ENCODE peak calls at places on chromosomes 3 and 15, in seven cellular contexts. J, A, L, P, E, N and K are unnamed samples.

GRCh38 chr3:46908986-46909534 is 31.5 kb downstream of the PTH1R start:
- DNase-seq in J (no peak), A (no peak), L (no peak), P (no peak), E (no peak), N (no peak), K (no peak)

GRCh38 chr15:98123297-98123696 is 162.8 kb downstream of the ARRDC4 start:
- DNase-seq in J (no peak), A (no peak), L (no peak), P (no peak), E (no peak), N (no peak), K (no peak)

GRCh38 chr3:142618917-142619401 is 22.8 kb downstream of the PLS1 start:
- DNase-seq in J (peak), A (no peak), L (peak), P (peak), E (no peak), N (no peak), K (no peak)

GRCh38 chr3:38114052-38114874 is 22.7 kb downstream of the ACAA1 start:
- DNase-seq in J (no peak), A (no peak), L (no peak), P (no peak), E (no peak), N (no peak), K (peak)

GRCh38 chr15:24075420-24076089 is 388.4 kb upstream of the NDN start:
- DNase-seq in J (no peak), A (no peak), L (no peak), P (no peak), E (no peak), N (no peak), K (no peak)

GRCh38 chr3:160754371-160754854 is 1.6 kb upstream of the PPM1L start:
- DNase-seq in J (no peak), A (peak), L (peak), P (peak), E (peak), N (peak), K (no peak)

GRCh38 chr15:35654334-35654733 is 108.4 kb upstream of the DPH6 start:
- DNase-seq in J (no peak), A (no peak), L (no peak), P (no peak), E (no peak), N (no peak), K (no peak)

GRCh38 chr3:174358252-174358651 is 500.9 kb upstream of the NAALADL2 start:
- DNase-seq in J (no peak), A (no peak), L (no peak), P (no peak), E (no peak), N (no peak), K (no peak)

GRCh38 chr15:40852529-40852928 is 8.7 kb downstream of the SPINT1 start:
- DNase-seq in J (no peak), A (no peak), L (no peak), P (no peak), E (no peak), N (no peak), K (no peak)

GRCh38 chr3:5103743-5104142 is 18.3 kb upstream of the ARL8B start:
- DNase-seq in J (no peak), A (no peak), L (no peak), P (no peak), E (no peak), N (no peak), K (no peak)

GRCh38 chr3:172101107-172101506 is 61.7 kb downstream of the FNDC3B start:
- DNase-seq in J (no peak), A (no peak), L (no peak), P (peak), E (no peak), N (no peak), K (no peak)

GRCh38 chr15:66622677-66623076 is 56.9 kb upstream of the LCTL start:
- DNase-seq in J (no peak), A (no peak), L (peak), P (no peak), E (no peak), N (no peak), K (no peak)

GRCh38 chr15:93073465-93073952 is 15.5 kb downstream of the RGMA start:
- DNase-seq in J (no peak), A (no peak), L (no peak), P (no peak), E (no peak), N (no peak), K (no peak)

GRCh38 chr3:34364345-34364744 is 565.9 kb downstream of the PDCD6IP start:
- DNase-seq in J (no peak), A (no peak), L (peak), P (no peak), E (no peak), N (no peak), K (no peak)

GRCh38 chr15:43187544-43188155 is 2.4 kb downstream of the CCNDBP1 start:
- DNase-seq in J (peak), A (no peak), L (peak), P (peak), E (peak), N (peak), K (no peak)

GRCh38 chr15:24917431-24917830 is 37.4 kb upstream of the SNRPN start:
- DNase-seq in J (no peak), A (no peak), L (no peak), P (no peak), E (no peak), N (no peak), K (no peak)

GRCh38 chr3:38579551-38580449 is 69.7 kb downstream of the SCN5A start:
- DNase-seq in J (no peak), A (no peak), L (peak), P (no peak), E (no peak), N (peak), K (peak)

GRCh38 chr15:98417346-98417745 is 231.0 kb upstream of the IGF1R start:
- DNase-seq in J (no peak), A (no peak), L (no peak), P (no peak), E (no peak), N (no peak), K (no peak)

GRCh38 chr3:154060606-154061380 is 60.4 kb upstream of the ARHGEF26 start:
- DNase-seq in J (no peak), A (no peak), L (peak), P (no peak), E (no peak), N (peak), K (no peak)

GRCh38 chr3:140092883-140093536 is 158.0 kb downstream of the CLSTN2 start:
- DNase-seq in J (no peak), A (peak), L (no peak), P (peak), E (no peak), N (no peak), K (no peak)

GRCh38 chr3:120741837-120742197 is 499 bp downstream of the RABL3 start:
- DNase-seq in J (no peak), A (no peak), L (no peak), P (no peak), E (no peak), N (peak), K (no peak)

GRCh38 chr15:74889390-74889881 is 406 bp upstream of the MPI start:
- DNase-seq in J (no peak), A (peak), L (peak), P (peak), E (no peak), N (peak), K (no peak)

GRCh38 chr15:31545257-31545656 is 218.6 kb downstream of the KLF13 start:
- DNase-seq in J (no peak), A (no peak), L (no peak), P (no peak), E (no peak), N (no peak), K (no peak)

GRCh38 chr15:47586653-47587224 is 130.6 kb upstream of the SEMA6D start:
- DNase-seq in J (no peak), A (peak), L (no peak), P (no peak), E (no peak), N (no peak), K (no peak)

GRCh38 chr3:125916376-125916978 is 52.5 kb upstream of the ROPN1B start:
- DNase-seq in J (peak), A (peak), L (peak), P (peak), E (peak), N (peak), K (peak)

GRCh38 chr3:191809326-191809949 is 348.5 kb downstream of the PYDC2 start:
- DNase-seq in J (no peak), A (no peak), L (no peak), P (no peak), E (no peak), N (no peak), K (peak)

GRCh38 chr3:107969525-107969924 is 121.3 kb downstream of the CD47 start:
- DNase-seq in J (no peak), A (no peak), L (no peak), P (no peak), E (no peak), N (no peak), K (no peak)

GRCh38 chr3:25962255-25962654 is 172.4 kb downstream of the OXSM start:
- DNase-seq in J (no peak), A (peak), L (no peak), P (no peak), E (no peak), N (no peak), K (no peak)

GRCh38 chr3:150401285-150401684 is 6.8 kb upstream of the TSC22D2 start:
- DNase-seq in J (no peak), A (no peak), L (no peak), P (no peak), E (no peak), N (no peak), K (no peak)

GRCh38 chr3:107988464-107989156 is 102.2 kb downstream of the CD47 start:
- DNase-seq in J (no peak), A (no peak), L (peak), P (no peak), E (no peak), N (no peak), K (no peak)

GRCh38 chr3:9194509-9195184 is 54.8 kb downstream of the SRGAP3 start:
- DNase-seq in J (no peak), A (no peak), L (no peak), P (peak), E (no peak), N (no peak), K (no peak)

GRCh38 chr15:91302588-91303439 is 202.8 kb downstream of the SV2B start:
- DNase-seq in J (no peak), A (peak), L (peak), P (peak), E (peak), N (peak), K (no peak)

GRCh38 chr15:85622432-85622831 is 172.3 kb downstream of the KLHL25 start:
- DNase-seq in J (no peak), A (no peak), L (peak), P (no peak), E (no peak), N (no peak), K (no peak)

GRCh38 chr3:195005759-195006555 is 265.0 kb downstream of the XXYLT1 start:
- DNase-seq in J (no peak), A (no peak), L (no peak), P (no peak), E (no peak), N (no peak), K (peak)

GRCh38 chr3:143167956-143168355 is 48.4 kb downstream of the CHST2 start:
- DNase-seq in J (no peak), A (no peak), L (peak), P (no peak), E (no peak), N (no peak), K (no peak)

GRCh38 chr15:89972085-89972484 is 29.0 kb upstream of the ZNF710 start:
- DNase-seq in J (no peak), A (no peak), L (no peak), P (no peak), E (no peak), N (no peak), K (no peak)

GRCh38 chr3:197761784-197762183 is 12.1 kb downstream of the FYTTD1 start:
- DNase-seq in J (no peak), A (no peak), L (no peak), P (no peak), E (no peak), N (no peak), K (no peak)

GRCh38 chr15:34610388-34610787 is 26.9 kb upstream of the GOLGA8B start:
- DNase-seq in J (no peak), A (peak), L (peak), P (no peak), E (no peak), N (no peak), K (no peak)